ENCODE peak calls at places on chromosomes 11 and 22, in five cellular contexts. One of them, this sample, is unnamed.

GRCh38 chr11:44443836-44444769 is 121.4 kb upstream of the CD82 start:
- DNase-seq in activated T-cell treated with anti-CD3 and anti-CD28 coated beads for 1 hour: no peak
- DNase-seq in cardiac fibroblast: no peak
- DNase-seq in H9: peak; percentile 57
- DNase-seq in T-helper 2 cell: no peak
- DNase-seq in this sample: no peak

GRCh38 chr22:39428597-39429071 is 28.2 kb upstream of the MGAT3 start:
- DNase-seq in activated T-cell treated with anti-CD3 and anti-CD28 coated beads for 1 hour: no peak
- DNase-seq in T-helper 2 cell: no peak
- DNase-seq in H9: peak; percentile 94
- DNase-seq in cardiac fibroblast: no peak
- DNase-seq in this sample: no peak

GRCh38 chr11:17244046-17244445 is 32.5 kb upstream of the NUCB2 start:
- DNase-seq in activated T-cell treated with anti-CD3 and anti-CD28 coated beads for 1 hour: no peak
- DNase-seq in cardiac fibroblast: no peak
- DNase-seq in T-helper 2 cell: no peak
- DNase-seq in H9: no peak
- DNase-seq in this sample: no peak

GRCh38 chr22:24146791-24147353 is 34.4 kb upstream of the SUSD2 start:
- DNase-seq in H9: peak; percentile 54
- DNase-seq in activated T-cell treated with anti-CD3 and anti-CD28 coated beads for 1 hour: no peak
- DNase-seq in T-helper 2 cell: no peak
- DNase-seq in cardiac fibroblast: peak; percentile 86
- DNase-seq in this sample: no peak

GRCh38 chr11:72924568-72925190 is 110.5 kb downstream of the ATG16L2 start:
- DNase-seq in H9: no peak
- DNase-seq in activated T-cell treated with anti-CD3 and anti-CD28 coated beads for 1 hour: no peak
- DNase-seq in cardiac fibroblast: peak; percentile 78
- DNase-seq in T-helper 2 cell: no peak
- DNase-seq in this sample: peak; percentile 54

GRCh38 chr22:22878801-22879674 is 8.6 kb upstream of the IGLL5 start:
- DNase-seq in activated T-cell treated with anti-CD3 and anti-CD28 coated beads for 1 hour: no peak
- DNase-seq in T-helper 2 cell: no peak
- DNase-seq in H9: no peak
- DNase-seq in cardiac fibroblast: no peak
- DNase-seq in this sample: no peak

GRCh38 chr22:30132290-30132996 is 52.2 kb downstream of the HORMAD2 start:
- DNase-seq in cardiac fibroblast: no peak
- DNase-seq in activated T-cell treated with anti-CD3 and anti-CD28 coated beads for 1 hour: no peak
- DNase-seq in H9: no peak
- DNase-seq in T-helper 2 cell: no peak
- DNase-seq in this sample: no peak

GRCh38 chr11:43681543-43681942 is 1.0 kb downstream of the HSD17B12 start:
- DNase-seq in activated T-cell treated with anti-CD3 and anti-CD28 coated beads for 1 hour: no peak
- DNase-seq in H9: no peak
- DNase-seq in T-helper 2 cell: no peak
- DNase-seq in cardiac fibroblast: peak; percentile 32
- DNase-seq in this sample: peak; percentile 68

GRCh38 chr11:87036756-87037449 is 831 bp upstream of the TMEM135 start:
- DNase-seq in T-helper 2 cell: no peak
- DNase-seq in activated T-cell treated with anti-CD3 and anti-CD28 coated beads for 1 hour: no peak
- DNase-seq in cardiac fibroblast: peak; percentile 8
- DNase-seq in H9: no peak
- DNase-seq in this sample: peak; percentile 11

GRCh38 chr11:18748766-18749375 is 22.9 kb upstream of the IGSF22 start:
- DNase-seq in cardiac fibroblast: peak; percentile 26
- DNase-seq in H9: no peak
- DNase-seq in activated T-cell treated with anti-CD3 and anti-CD28 coated beads for 1 hour: no peak
- DNase-seq in T-helper 2 cell: no peak
- DNase-seq in this sample: no peak

GRCh38 chr22:27433585-27434190 is 367.9 kb downstream of the MN1 start:
- DNase-seq in activated T-cell treated with anti-CD3 and anti-CD28 coated beads for 1 hour: no peak
- DNase-seq in cardiac fibroblast: no peak
- DNase-seq in H9: no peak
- DNase-seq in T-helper 2 cell: no peak
- DNase-seq in this sample: no peak

GRCh38 chr22:30283342-30283741 is 6.0 kb downstream of the CASTOR1 start:
- DNase-seq in cardiac fibroblast: no peak
- DNase-seq in H9: no peak
- DNase-seq in activated T-cell treated with anti-CD3 and anti-CD28 coated beads for 1 hour: no peak
- DNase-seq in T-helper 2 cell: no peak
- DNase-seq in this sample: no peak